ENCODE peak calls at places on chromosomes 7 and 10, in seven cellular contexts. M is neural progenitor cell; W is hepatocyte; Z is CD8-positive, alpha-beta T cell; N is heart left ventricle; V is heart right ventricle; Y is astrocyte of the cerebellum. U is an unnamed sample.

GRCh38 chr10:121049923-121050322 is 198.8 kb downstream of the WDR11 start:
- DNase-seq in Y (no peak), M (no peak), V (no peak), N (no peak), Z (no peak), W (no peak), U (no peak)

GRCh38 chr10:43287056-43288007 is 20.5 kb upstream of the RASGEF1A start:
- DNase-seq in Z (peak), M (no peak), N (no peak), Y (no peak), V (no peak), W (no peak), U (no peak)

GRCh38 chr10:32941357-32941756 is 16.7 kb downstream of the ITGB1 start:
- DNase-seq in N (no peak), V (no peak), M (no peak), Z (no peak), W (no peak), Y (no peak), U (no peak)

GRCh38 chr10:125756196-125756595 is 19.4 kb downstream of the MMP21 start:
- DNase-seq in Y (no peak), N (no peak), W (no peak), V (no peak), Z (no peak), M (no peak), U (no peak)

GRCh38 chr10:239109-239508 is 103.9 kb downstream of the ZMYND11 start:
- DNase-seq in Y (peak), Z (no peak), V (no peak), M (no peak), N (no peak), W (no peak), U (no peak)

GRCh38 chr7:64528770-64529169 is 34.1 kb downstream of the ZNF680 start:
- DNase-seq in M (no peak), Z (no peak), Y (no peak), W (no peak), V (no peak), N (no peak), U (no peak)

GRCh38 chr10:43105793-43106158 is 28.9 kb downstream of the RET start:
- DNase-seq in Z (no peak), Y (no peak), V (no peak), N (no peak), M (no peak), W (no peak), U (no peak)

GRCh38 chr7:11776083-11776482 is 55.9 kb downstream of the THSD7A start:
- DNase-seq in V (no peak), Z (no peak), W (no peak), N (no peak), M (no peak), Y (no peak), U (no peak)

GRCh38 chr10:97270523-97271154 is 21.8 kb downstream of the ARHGAP19 start:
- DNase-seq in W (no peak), Y (no peak), M (peak), N (no peak), V (no peak), Z (no peak), U (no peak)

GRCh38 chr10:78778446-78779338 is 290.1 kb upstream of the ZMIZ1 start:
- DNase-seq in M (no peak), Z (no peak), W (no peak), N (no peak), Y (no peak), V (no peak), U (no peak)

GRCh38 chr7:143222782-143223181 is 945 bp downstream of the TAS2R40 start:
- DNase-seq in Z (no peak), M (no peak), W (no peak), N (peak), V (no peak), Y (no peak), U (no peak)

GRCh38 chr10:91759581-91759986 is 38.6 kb upstream of the TNKS2 start:
- DNase-seq in M (no peak), Z (no peak), N (no peak), W (no peak), Y (no peak), V (no peak), U (no peak)

GRCh38 chr7:101870361-101871062 is 53.1 kb downstream of the CUX1 start:
- DNase-seq in Z (no peak), Y (no peak), V (no peak), W (peak), N (no peak), M (peak), U (no peak)

GRCh38 chr10:115125505-115125904 is 32.3 kb downstream of the ATRNL1 start:
- DNase-seq in Y (no peak), Z (no peak), N (no peak), M (no peak), V (no peak), W (no peak), U (no peak)

GRCh38 chr10:67296926-67297325 is 371.1 kb downstream of the LRRTM3 start:
- DNase-seq in Z (no peak), W (no peak), N (no peak), Y (no peak), V (no peak), M (no peak), U (no peak)

GRCh38 chr7:117332031-117332430 is 9.2 kb upstream of the WNT2 start:
- DNase-seq in W (no peak), Z (no peak), V (no peak), N (no peak), M (no peak), Y (no peak), U (no peak)

GRCh38 chr7:117338020-117338419 is 15.2 kb upstream of the WNT2 start:
- DNase-seq in Y (no peak), M (no peak), V (no peak), Z (no peak), N (no peak), W (no peak), U (no peak)

GRCh38 chr7:117333168-117333567 is 10.3 kb upstream of the WNT2 start:
- DNase-seq in N (no peak), M (no peak), W (no peak), V (no peak), Y (no peak), Z (no peak), U (no peak)
- TF ChIP-seq CTCF in N (no peak), M (peak), W (no peak), V (no peak), Y (no peak), Z (no peak), U (no peak)

GRCh38 chr10:110304394-110304779 is 333 bp downstream of the SMNDC1 start:
- DNase-seq in V (peak), Y (no peak), Z (no peak), N (no peak), W (peak), M (peak), U (no peak)

GRCh38 chr10:110306452-110306768 is 1.7 kb upstream of the SMNDC1 start:
- DNase-seq in Z (no peak), Y (no peak), V (no peak), N (no peak), M (no peak), W (no peak), U (no peak)

GRCh38 chr10:110303681-110304080 is 1.0 kb downstream of the SMNDC1 start:
- DNase-seq in N (no peak), Z (no peak), V (no peak), Y (no peak), W (no peak), M (no peak), U (no peak)

GRCh38 chr10:110305767-110306451 is 1.2 kb upstream of the SMNDC1 start:
- DNase-seq in Y (peak), V (peak), N (peak), M (peak), Z (peak), W (peak), U (peak)

GRCh38 chr10:110304780-110305421 is at the start of gene SMNDC1:
- DNase-seq in W (peak), Z (peak), M (peak), V (peak), Y (peak), N (peak), U (peak)
- TF ChIP-seq CTCF in W (no peak), Z (no peak), M (no peak), V (no peak), Y (no peak), N (no peak), U (no peak)

DNA sequence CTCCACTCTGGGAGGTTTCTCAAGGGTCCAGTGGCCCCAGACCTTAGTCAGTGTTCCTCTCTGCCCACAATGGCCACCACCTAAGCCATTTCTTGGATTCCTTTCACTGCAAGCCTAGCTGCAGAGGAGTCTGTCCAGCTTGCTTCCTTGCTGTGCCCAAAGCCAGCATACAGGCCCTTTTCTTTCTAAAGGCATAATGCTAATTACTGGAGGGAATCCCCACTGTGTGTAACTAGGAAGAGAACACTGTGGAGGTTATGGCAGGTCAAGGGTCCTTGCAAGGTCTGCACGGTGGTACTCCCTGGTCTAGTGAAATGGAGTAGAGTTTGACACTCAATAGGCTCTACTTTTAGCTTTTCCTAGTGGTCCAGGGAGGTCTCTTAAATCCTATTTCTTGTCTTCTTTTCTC is 70.4 kb upstream of the CC2D2B start:
- DNase-seq in Y (no peak), V (no peak), Z (no peak), M (peak), W (no peak), N (no peak), U (no peak)
- TF ChIP-seq CTCF in Y (no peak), V (no peak), Z (no peak), M (no peak), W (no peak), N (no peak), U (no peak)

DNA sequence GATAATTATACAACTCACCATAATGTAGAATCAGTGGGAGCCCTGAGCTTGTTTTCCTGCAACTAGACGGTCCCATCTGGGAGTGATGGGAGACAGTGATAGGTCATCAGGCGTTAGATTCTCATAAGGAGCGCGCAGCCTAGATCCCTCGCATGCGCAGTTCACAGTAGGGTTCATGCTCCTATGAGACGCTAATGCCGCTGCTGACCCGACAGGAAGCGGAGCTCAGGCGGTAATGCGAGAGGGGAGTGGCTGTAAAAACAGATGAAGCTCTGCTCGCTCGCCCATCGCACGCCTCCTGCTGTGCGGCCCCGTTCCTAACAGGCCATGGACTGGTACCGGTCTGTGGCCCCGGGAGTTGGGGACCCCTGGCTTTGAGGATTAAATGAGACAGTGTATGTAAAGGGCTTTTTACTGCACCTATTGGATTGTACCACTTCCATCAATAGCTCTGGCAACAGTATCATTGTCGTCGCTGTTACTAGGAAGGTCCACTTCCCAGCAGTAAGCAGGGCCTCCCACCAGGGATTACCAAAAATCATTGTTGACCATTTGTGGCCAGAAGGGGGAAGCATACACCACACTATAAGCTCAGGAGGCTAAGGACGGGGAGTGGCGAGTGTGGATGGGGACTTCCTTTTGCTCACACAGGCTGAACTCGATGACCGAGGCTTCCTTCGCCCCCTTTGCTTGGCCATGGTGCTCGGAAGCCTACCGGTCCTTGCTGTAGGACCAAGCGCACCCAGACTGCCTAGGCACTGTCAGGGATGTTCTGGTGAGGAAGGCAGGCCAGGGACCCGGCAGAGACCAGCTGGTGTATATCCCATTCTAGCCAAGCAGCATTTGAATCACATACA is 26.4 kb downstream of the AKR1B1 start:
- DNase-seq in V (peak), N (peak), M (peak), Y (peak), Z (peak), W (peak), U (peak)
- TF ChIP-seq CTCF in V (peak), N (peak), M (peak), Y (peak), Z (peak), W (peak), U (peak)

GRCh38 chr10:69409176-69409495 is 7.6 kb downstream of the TACR2 start:
- DNase-seq in W (no peak), N (no peak), V (no peak), Y (no peak), Z (no peak), M (no peak), U (no peak)

GRCh38 chr10:69406816-69407580 is 9.7 kb downstream of the TACR2 start:
- DNase-seq in M (no peak), W (no peak), V (no peak), Y (no peak), Z (no peak), N (no peak), U (no peak)

GRCh38 chr10:69406302-69406811 is 10.4 kb downstream of the TACR2 start:
- DNase-seq in N (peak), Y (no peak), W (no peak), V (peak), M (no peak), Z (no peak), U (peak)

GRCh38 chr10:69408318-69409175 is 8.2 kb downstream of the TACR2 start:
- DNase-seq in N (peak), Z (peak), Y (peak), V (peak), M (peak), W (peak), U (peak)

DNA sequence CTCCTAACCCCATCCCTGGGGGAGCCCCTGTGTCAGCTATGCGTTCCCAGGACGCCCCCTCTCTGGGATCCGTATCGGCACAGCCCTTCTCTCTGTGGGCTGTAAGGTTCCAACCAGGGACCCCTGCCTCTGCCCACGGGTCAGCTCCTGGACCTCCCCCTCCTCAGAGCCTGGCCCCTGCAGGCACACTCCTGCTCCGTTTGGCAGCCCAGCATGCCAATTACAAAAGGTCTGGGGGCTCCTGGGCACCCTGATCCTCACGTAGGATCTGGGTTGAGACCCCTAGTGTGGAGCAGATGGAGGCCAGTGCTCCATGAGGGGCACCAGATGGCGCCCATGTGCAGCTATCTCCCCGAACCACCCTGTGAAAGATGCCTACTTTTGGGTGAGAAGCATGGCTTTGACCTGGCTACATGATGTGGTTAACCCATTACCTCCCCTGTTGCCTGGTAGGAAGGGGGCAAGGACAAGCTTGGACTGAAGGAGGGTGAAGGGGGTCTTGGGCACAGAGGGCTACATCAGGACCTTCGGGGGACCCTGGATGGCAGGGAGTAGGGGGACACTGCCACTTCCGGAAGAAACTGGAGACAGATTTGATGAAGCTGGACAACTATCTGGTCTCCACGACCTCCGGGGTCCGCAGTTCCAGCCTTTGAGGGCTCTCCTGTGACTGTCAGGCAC is 9.0 kb downstream of the TACR2 start:
- DNase-seq in Z (no peak), W (no peak), Y (no peak), M (peak), N (no peak), V (no peak), U (no peak)
- TF ChIP-seq CTCF in Z (peak), W (peak), Y (peak), M (peak), N (no peak), V (peak), U (peak)

DNA sequence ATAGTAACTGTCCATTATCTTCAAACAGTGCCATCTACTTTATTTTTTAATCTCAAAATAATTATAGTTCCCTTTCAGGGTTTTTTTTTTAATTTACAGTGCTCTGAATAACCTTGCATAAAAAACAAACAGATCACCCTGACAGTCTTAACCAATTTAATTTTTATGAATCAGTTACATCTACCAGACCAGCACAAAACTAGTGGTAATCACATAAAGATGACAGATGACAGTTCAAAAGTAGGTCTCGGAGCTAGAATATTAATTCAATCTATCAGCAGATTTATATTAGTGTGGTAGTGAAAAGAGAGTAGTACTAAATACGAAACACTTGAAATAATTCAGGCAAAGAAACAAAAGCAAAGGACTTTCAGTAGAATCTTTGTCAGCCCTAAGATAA is 53.9 kb downstream of the COL28A1 start:
- DNase-seq in V (no peak), Z (no peak), Y (no peak), N (no peak), W (no peak), M (no peak), U (no peak)
- TF ChIP-seq CTCF in V (no peak), Z (no peak), Y (no peak), N (no peak), W (no peak), M (no peak), U (no peak)

DNA sequence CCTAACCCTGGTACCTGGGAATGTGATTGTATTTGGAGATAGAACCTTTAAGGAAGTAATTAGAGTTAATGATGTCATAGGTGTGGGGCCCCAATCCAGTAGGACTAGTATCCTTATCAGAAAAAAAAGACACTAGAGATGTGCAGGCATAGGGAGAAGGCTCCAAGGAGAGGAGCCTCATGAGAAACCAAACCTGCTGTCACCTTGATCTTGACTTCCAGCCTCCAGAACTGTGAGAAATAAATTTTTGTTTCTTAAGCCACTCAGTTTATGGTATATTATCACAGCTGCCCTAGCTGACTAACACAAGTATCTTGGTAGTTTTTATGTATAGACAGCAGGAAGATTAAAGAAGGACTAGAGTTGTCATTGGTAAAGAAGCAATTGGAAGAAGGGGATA is 23.9 kb upstream of the CELF2 start:
- DNase-seq in W (no peak), M (no peak), V (no peak), Y (no peak), N (no peak), Z (no peak), U (no peak)
- TF ChIP-seq CTCF in W (no peak), M (no peak), V (no peak), Y (no peak), N (no peak), Z (no peak), U (no peak)

GRCh38 chr7:32042900-32043299 is 27.3 kb downstream of the PDE1C start:
- DNase-seq in V (no peak), Y (no peak), Z (no peak), W (no peak), N (no peak), M (no peak), U (no peak)
- TF ChIP-seq CTCF in V (peak), Y (no peak), Z (no peak), W (no peak), N (no peak), M (no peak), U (no peak)

GRCh38 chr10:119689016-119689564 is 36.8 kb upstream of the INPP5F start:
- DNase-seq in N (no peak), Z (no peak), W (no peak), Y (no peak), V (no peak), M (peak), U (no peak)

GRCh38 chr10:119686465-119687191 is 35.4 kb downstream of the BAG3 start:
- DNase-seq in N (peak), Y (peak), M (peak), W (peak), Z (peak), V (peak), U (peak)

GRCh38 chr10:119687192-119688032 is 36.2 kb downstream of the BAG3 start:
- DNase-seq in Z (no peak), V (no peak), W (peak), Y (peak), N (no peak), M (peak), U (peak)

GRCh38 chr10:119691726-119692125 is 34.1 kb upstream of the INPP5F start:
- DNase-seq in Z (no peak), M (no peak), W (no peak), N (no peak), Y (no peak), V (no peak), U (no peak)

DNA sequence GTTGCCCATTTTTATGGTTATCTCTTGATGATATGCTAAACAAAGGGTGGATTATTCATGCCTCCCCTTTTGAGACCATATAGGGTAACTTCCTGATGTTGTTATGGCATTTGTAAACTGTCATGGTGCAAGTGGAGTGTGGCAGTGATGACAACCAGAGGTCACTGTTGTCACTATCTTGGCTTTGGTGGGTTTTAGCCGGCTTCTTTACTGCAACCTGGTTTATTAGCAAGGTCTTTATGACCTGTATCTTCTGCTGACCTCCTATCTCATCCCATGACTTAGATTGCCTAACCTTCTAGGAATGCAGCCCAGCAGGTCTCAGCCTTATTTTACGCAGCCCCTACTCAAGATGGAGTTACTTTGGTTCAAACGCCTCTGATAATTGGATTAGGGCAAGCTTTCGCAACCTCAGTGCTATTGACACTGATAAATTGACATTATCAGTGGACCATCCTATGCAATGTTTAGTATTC is 36.9 kb downstream of the BAG3 start:
- DNase-seq in V (no peak), M (peak), Y (no peak), W (peak), N (no peak), Z (no peak), U (no peak)
- TF ChIP-seq CTCF in V (no peak), M (peak), Y (no peak), W (peak), N (no peak), Z (no peak), U (no peak)

U was measured in neural crest cell.